ENCODE peak calls at places on chromosomes 6 and 20, in six cellular contexts. One of them, this sample, is unnamed.

GRCh38 chr20:36802326-36803223 is 29.0 kb upstream of the DSN1 start:
- DNase-seq in HepG2: no peak
- DNase-seq in GM12878: no peak
- DNase-seq in GM12891: no peak
- DNase-seq in K562: no peak
- DNase-seq in H1: no peak
- DNase-seq in this sample: no peak

GRCh38 chr20:37282558-37282957 is 6.9 kb upstream of the MANBAL start:
- DNase-seq in GM12891: no peak
- DNase-seq in GM12878: no peak
- DNase-seq in K562: no peak
- DNase-seq in H1: no peak
- DNase-seq in HepG2: no peak
- DNase-seq in this sample: no peak

GRCh38 chr20:52340036-52340634 is 148.6 kb upstream of the ZFP64 start:
- DNase-seq in K562: peak; percentile 15
- DNase-seq in H1: no peak
- DNase-seq in GM12878: no peak
- DNase-seq in HepG2: peak; percentile 54
- DNase-seq in GM12891: no peak
- DNase-seq in this sample: no peak

GRCh38 chr6:136092897-136093296 is 157.2 kb downstream of the MTFR2 start:
- DNase-seq in HepG2: no peak
- DNase-seq in GM12878: no peak
- DNase-seq in GM12891: no peak
- DNase-seq in H1: no peak
- DNase-seq in K562: no peak
- DNase-seq in this sample: no peak

GRCh38 chr6:166422201-166422940 is 39.6 kb upstream of the MPC1 start:
- DNase-seq in H1: no peak
- DNase-seq in K562: no peak
- DNase-seq in GM12878: no peak
- DNase-seq in GM12891: no peak
- DNase-seq in HepG2: no peak
- DNase-seq in this sample: no peak

GRCh38 chr6:43368517-43369160 is 808 bp downstream of the ZNF318 start:
- DNase-seq in GM12891: no peak
- DNase-seq in K562: peak; percentile 56
- DNase-seq in HepG2: peak; percentile 29
- DNase-seq in H1: no peak
- DNase-seq in GM12878: no peak
- DNase-seq in this sample: no peak

GRCh38 chr6:16719488-16719887 is 41.8 kb downstream of the ATXN1 start:
- DNase-seq in H1: no peak
- DNase-seq in GM12891: no peak
- DNase-seq in GM12878: no peak
- DNase-seq in K562: no peak
- DNase-seq in HepG2: no peak
- DNase-seq in this sample: no peak

GRCh38 chr20:44714701-44715494 is at the start of gene CCN5:
- DNase-seq in K562: peak; percentile 44
- DNase-seq in H1: no peak
- DNase-seq in GM12891: no peak
- DNase-seq in GM12878: no peak
- DNase-seq in HepG2: peak; percentile 68
- DNase-seq in this sample: no peak

GRCh38 chr20:17026346-17026745 is 200.5 kb upstream of the PCSK2 start:
- DNase-seq in GM12878: no peak
- DNase-seq in GM12891: no peak
- DNase-seq in K562: no peak
- DNase-seq in HepG2: no peak
- DNase-seq in H1: no peak
- DNase-seq in this sample: no peak

GRCh38 chr20:8853805-8854338 is 215.0 kb upstream of the PLCB4 start:
- DNase-seq in GM12878: peak; percentile 5
- DNase-seq in H1: no peak
- DNase-seq in HepG2: peak; percentile 89
- DNase-seq in GM12891: peak; percentile 27
- DNase-seq in K562: peak; percentile 41
- DNase-seq in this sample: no peak

DNA sequence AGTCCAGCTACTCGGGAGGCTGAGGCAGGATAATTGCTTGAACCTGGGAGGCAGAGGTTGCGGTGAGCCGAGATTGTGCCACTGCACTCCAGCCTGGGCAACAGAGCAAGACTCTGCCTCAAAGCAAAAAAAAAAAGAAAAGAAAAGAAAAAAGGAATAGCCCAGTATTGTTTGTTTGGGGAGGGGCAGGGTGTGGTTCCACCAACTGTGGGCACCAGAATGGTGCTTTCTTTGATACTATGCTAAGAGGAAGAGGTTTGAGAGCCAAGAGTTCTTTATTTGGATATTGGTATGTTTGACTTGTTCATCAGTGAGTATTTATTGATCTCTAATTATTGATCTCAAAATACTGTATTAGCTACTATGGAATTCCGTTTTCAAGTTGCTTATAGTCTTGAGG is 72.2 kb downstream of the CEP57L1 start:
- DNase-seq in K562: no peak
- DNase-seq in H1: no peak
- DNase-seq in HepG2: no peak
- DNase-seq in GM12891: no peak
- DNase-seq in GM12878: no peak
- DNase-seq in this sample: no peak
- TF ChIP-seq TAF1 in K562: no peak
- TF ChIP-seq TAF1 in H1: no peak
- TF ChIP-seq TAF1 in HepG2: no peak
- TF ChIP-seq TAF1 in GM12891: no peak
- TF ChIP-seq TAF1 in GM12878: no peak
- TF ChIP-seq TAF1 in this sample: no peak

GRCh38 chr6:157757430-157758403 is 65.3 kb upstream of the SNX9 start:
- DNase-seq in HepG2: no peak
- DNase-seq in K562: no peak
- DNase-seq in GM12891: no peak
- DNase-seq in H1: no peak
- DNase-seq in GM12878: no peak
- DNase-seq in this sample: no peak

GRCh38 chr6:157755752-157756411 is 67.2 kb upstream of the SNX9 start:
- DNase-seq in H1: no peak
- DNase-seq in HepG2: no peak
- DNase-seq in K562: no peak
- DNase-seq in GM12878: no peak
- DNase-seq in GM12891: no peak
- DNase-seq in this sample: no peak

GRCh38 chr6:157755032-157755751 is 67.9 kb upstream of the SNX9 start:
- DNase-seq in K562: no peak
- DNase-seq in HepG2: no peak
- DNase-seq in GM12878: no peak
- DNase-seq in H1: no peak
- DNase-seq in GM12891: no peak
- DNase-seq in this sample: no peak

GRCh38 chr6:157758516-157759023 is 64.5 kb upstream of the SNX9 start:
- DNase-seq in HepG2: no peak
- DNase-seq in K562: peak; percentile 64
- DNase-seq in GM12891: no peak
- DNase-seq in H1: no peak
- DNase-seq in GM12878: no peak
- DNase-seq in this sample: no peak

DNA sequence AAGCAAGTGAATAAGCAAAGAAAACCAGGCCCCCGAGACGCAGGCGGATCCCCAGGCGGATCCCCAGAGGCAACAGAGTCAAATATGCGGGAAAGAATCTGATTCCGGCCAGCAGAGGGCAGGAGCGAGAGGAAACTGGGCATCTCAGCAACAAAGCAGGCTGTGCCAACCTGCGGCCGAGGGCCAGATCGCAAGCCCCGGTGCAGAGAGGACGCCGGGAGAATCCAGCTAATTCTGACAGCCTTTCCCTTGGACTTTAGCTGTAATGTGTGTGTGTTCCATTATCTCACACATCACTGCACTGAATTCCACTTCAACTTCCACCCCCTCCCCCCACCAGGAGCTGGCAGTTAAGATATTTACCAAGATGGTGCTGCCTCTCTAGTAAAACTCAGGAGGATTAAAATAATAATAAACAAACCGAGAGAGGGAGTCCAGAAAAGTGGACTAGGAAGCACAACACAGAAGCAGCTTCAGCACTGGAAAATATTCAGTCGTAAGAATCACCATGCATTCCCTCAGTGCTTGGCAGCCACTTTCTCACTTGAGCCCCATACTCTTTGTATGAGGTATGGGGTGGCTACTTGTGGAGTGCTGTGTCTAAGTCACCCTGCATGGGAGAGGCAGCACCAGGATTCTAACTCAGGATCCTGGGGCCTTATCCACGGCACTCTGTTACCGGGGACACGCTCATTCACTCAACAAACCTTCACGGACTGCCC is 66.2 kb upstream of the SNX9 start:
- DNase-seq in GM12878: no peak
- DNase-seq in K562: peak; percentile 79
- DNase-seq in H1: peak; percentile 82
- DNase-seq in HepG2: peak; percentile 81
- DNase-seq in GM12891: no peak
- DNase-seq in this sample: no peak
- TF ChIP-seq POLR2AphosphoS5 in GM12878: no peak
- TF ChIP-seq POLR2AphosphoS5 in K562: no peak
- TF ChIP-seq POLR2AphosphoS5 in H1: no peak
- TF ChIP-seq POLR2AphosphoS5 in HepG2: no peak
- TF ChIP-seq POLR2AphosphoS5 in GM12891: no peak
- TF ChIP-seq POLR2AphosphoS5 in this sample: no peak

GRCh38 chr20:10219452-10219791 is 792 bp downstream of the SNAP25 start:
- DNase-seq in H1: no peak
- DNase-seq in K562: peak; percentile 74
- DNase-seq in GM12891: peak; percentile 48
- DNase-seq in GM12878: no peak
- DNase-seq in HepG2: no peak
- DNase-seq in this sample: peak; percentile 40
- TF ChIP-seq POLR2A in H1: no peak
- TF ChIP-seq POLR2A in K562: no peak
- TF ChIP-seq POLR2A in GM12891: no peak
- TF ChIP-seq POLR2A in GM12878: no peak
- TF ChIP-seq POLR2A in HepG2: no peak
- TF ChIP-seq POLR2A in this sample: no peak

DNA sequence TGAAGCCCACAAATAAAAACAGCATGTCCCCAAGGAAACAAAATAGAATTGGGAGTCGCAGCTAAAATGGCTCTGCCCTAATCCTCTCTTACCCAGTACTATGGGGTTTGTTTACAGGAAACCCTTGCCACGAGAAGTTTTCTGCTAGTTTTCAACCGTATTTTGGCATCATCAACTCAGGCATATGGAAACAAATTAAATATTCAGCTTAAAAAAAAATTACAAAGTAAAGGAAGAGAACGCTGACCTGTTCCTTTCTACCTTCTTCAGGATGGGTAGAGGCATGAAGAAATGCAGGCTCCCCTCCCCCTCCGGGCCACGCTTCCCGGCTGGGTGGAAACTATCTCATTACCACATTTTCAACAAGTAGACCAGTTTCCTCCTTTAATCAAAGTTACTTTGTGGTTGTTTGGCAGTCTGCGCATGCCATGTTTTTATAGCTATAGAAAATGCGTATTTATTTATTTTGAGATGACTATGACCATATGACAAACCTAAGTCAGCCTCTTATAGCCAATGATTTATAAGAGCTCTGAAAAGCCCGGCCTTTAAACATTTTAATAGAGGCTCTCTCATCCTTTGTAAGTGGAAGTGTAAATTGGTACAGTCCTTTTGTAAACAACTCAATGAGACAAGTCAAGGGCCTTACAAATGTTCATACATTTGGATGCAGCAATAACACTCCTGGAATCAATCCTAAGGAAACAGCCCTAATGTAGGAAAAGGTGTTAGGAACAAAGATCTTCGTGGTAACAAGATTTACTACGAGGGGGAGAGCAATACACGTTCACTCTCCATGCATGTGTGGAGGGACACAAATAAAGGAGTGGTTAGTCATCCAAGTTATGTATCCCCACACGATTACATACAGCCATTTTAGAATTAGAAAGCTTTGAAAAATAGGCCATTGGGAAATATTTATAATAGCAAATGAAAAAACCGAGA is 16.1 kb upstream of the ZNF217 start:
- DNase-seq in GM12878: no peak
- DNase-seq in K562: peak; percentile 51
- DNase-seq in HepG2: no peak
- DNase-seq in H1: no peak
- DNase-seq in GM12891: no peak
- DNase-seq in this sample: no peak
- TF ChIP-seq TAF1 in GM12878: peak; percentile 29
- TF ChIP-seq TAF1 in K562: no peak
- TF ChIP-seq TAF1 in HepG2: no peak
- TF ChIP-seq TAF1 in H1: no peak
- TF ChIP-seq TAF1 in GM12891: peak; percentile 55
- TF ChIP-seq TAF1 in this sample: peak; percentile 11

GRCh38 chr20:33477386-33478234 is 12.3 kb upstream of the CBFA2T2 start:
- DNase-seq in GM12878: no peak
- DNase-seq in GM12891: no peak
- DNase-seq in K562: no peak
- DNase-seq in HepG2: no peak
- DNase-seq in H1: no peak
- DNase-seq in this sample: no peak
- TF ChIP-seq POLR2AphosphoS5 in GM12878: no peak
- TF ChIP-seq POLR2AphosphoS5 in GM12891: no peak
- TF ChIP-seq POLR2AphosphoS5 in K562: no peak
- TF ChIP-seq POLR2AphosphoS5 in HepG2: no peak
- TF ChIP-seq POLR2AphosphoS5 in H1: no peak
- TF ChIP-seq POLR2AphosphoS5 in this sample: no peak

GRCh38 chr6:7706269-7706668 is 19.6 kb upstream of the BMP6 start:
- DNase-seq in H1: no peak
- DNase-seq in GM12891: no peak
- DNase-seq in GM12878: no peak
- DNase-seq in K562: no peak
- DNase-seq in HepG2: no peak
- DNase-seq in this sample: no peak
- TF ChIP-seq POLR2A in H1: no peak
- TF ChIP-seq POLR2A in GM12891: no peak
- TF ChIP-seq POLR2A in GM12878: no peak
- TF ChIP-seq POLR2A in K562: no peak
- TF ChIP-seq POLR2A in HepG2: no peak
- TF ChIP-seq POLR2A in this sample: no peak